ENCODE peak calls at places on chromosomes 3 and 15, in ten cellular contexts. D is HCT116, A is vagina, O is transverse colon, L is sigmoid colon, C is breast epithelium, K is stomach, W is esophagus muscularis mucosa, G is H1, Y is GM23338. T is an unnamed sample.

GRCh38 chr15:85837011-85837433 is 42.3 kb upstream of the KLHL25 start:
- DNase-seq in Y (no peak), L (no peak), C (no peak), K (peak; percentile 77), O (peak; percentile 67), G (no peak), A (no peak), W (no peak), D (no peak), T (peak; percentile 25)

GRCh38 chr3:194312743-194313281 is 38.3 kb downstream of the CPN2 start:
- DNase-seq in G (no peak), L (peak; percentile 98), C (no peak), O (peak; percentile 59), A (no peak), K (no peak), D (no peak), Y (peak; percentile 42), W (peak; percentile 95), T (peak; percentile 46)

GRCh38 chr3:148158210-148158609 is 539.5 kb upstream of the AGTR1 start:
- DNase-seq in C (no peak), K (no peak), G (no peak), Y (no peak), L (no peak), O (no peak), D (no peak), A (no peak), W (no peak), T (no peak)

GRCh38 chr15:90818251-90819210 is 49.9 kb upstream of the FURIN start:
- DNase-seq in K (peak; percentile 27), L (peak; percentile 74), A (no peak), G (no peak), O (no peak), C (no peak), W (no peak), Y (peak; percentile 65), D (no peak), T (peak; percentile 61)

GRCh38 chr3:126451511-126451910 is 24.2 kb downstream of the ZXDC start:
- DNase-seq in K (peak; percentile 17), W (no peak), C (no peak), L (peak; percentile 36), O (no peak), G (no peak), Y (no peak), D (no peak), A (peak; percentile 49), T (no peak)

GRCh38 chr3:72100626-72101187 is 315.8 kb upstream of the PROK2 start:
- DNase-seq in O (peak; percentile 85), G (no peak), K (peak; percentile 75), Y (peak; percentile 91), D (no peak), A (no peak), W (peak; percentile 94), L (peak; percentile 89), C (no peak), T (peak; percentile 89)

GRCh38 chr15:88650556-88650955 is 11.7 kb downstream of the ISG20 start:
- DNase-seq in O (no peak), L (peak; percentile 30), W (peak; percentile 88), Y (no peak), C (no peak), G (no peak), K (no peak), D (no peak), A (peak; percentile 58), T (no peak)

GRCh38 chr3:57095361-57095760 is 34.9 kb downstream of the SPATA12 start:
- DNase-seq in D (no peak), A (no peak), Y (no peak), K (no peak), C (no peak), W (no peak), G (no peak), L (no peak), O (no peak), T (no peak)

GRCh38 chr3:134381048-134381447 is 6.8 kb upstream of the AMOTL2 start:
- DNase-seq in Y (no peak), D (no peak), G (no peak), L (no peak), W (no peak), K (no peak), O (no peak), A (no peak), C (no peak), T (no peak)

GRCh38 chr3:169091196-169091595 is 572.3 kb downstream of the MECOM start:
- DNase-seq in W (no peak), O (no peak), A (no peak), Y (no peak), L (no peak), D (no peak), C (no peak), G (no peak), K (no peak), T (no peak)

GRCh38 chr3:183328823-183329222 is 75.8 kb downstream of the B3GNT5 start:
- DNase-seq in Y (no peak), A (no peak), L (no peak), K (no peak), D (no peak), G (no peak), C (no peak), O (no peak), W (no peak), T (no peak)

GRCh38 chr15:29103825-29104565 is 165.6 kb downstream of the NSMCE3 start:
- DNase-seq in D (peak; percentile 33), O (peak; percentile 58), C (no peak), K (peak; percentile 44), L (peak; percentile 78), W (no peak), A (no peak), G (peak; percentile 66), Y (peak; percentile 93), T (peak; percentile 93)

GRCh38 chr3:50539887-50540286 is 27.7 kb downstream of the C3orf18 start:
- DNase-seq in K (no peak), O (no peak), Y (no peak), W (no peak), C (no peak), G (no peak), D (no peak), L (no peak), A (no peak), T (peak; percentile 48)

GRCh38 chr3:50545781-50546180 is 21.8 kb downstream of the C3orf18 start:
- DNase-seq in D (no peak), C (no peak), W (no peak), G (no peak), Y (peak; percentile 52), K (no peak), O (no peak), L (no peak), A (no peak), T (no peak)

GRCh38 chr3:50539356-50539838 is 28.1 kb downstream of the C3orf18 start:
- DNase-seq in Y (peak; percentile 48), W (no peak), G (no peak), O (no peak), C (no peak), D (no peak), L (no peak), K (no peak), A (no peak), T (no peak)

GRCh38 chr3:50537421-50538129 is 30.0 kb downstream of the C3orf18 start:
- DNase-seq in Y (no peak), D (no peak), G (no peak), A (no peak), L (no peak), W (no peak), O (no peak), K (no peak), C (no peak), T (no peak)

GRCh38 chr3:50542177-50543034 is 25.1 kb downstream of the C3orf18 start:
- DNase-seq in W (no peak), C (peak; percentile 78), L (peak; percentile 80), O (peak; percentile 75), Y (peak; percentile 88), G (peak; percentile 50), D (peak; percentile 41), K (peak; percentile 84), A (no peak), T (no peak)
- TF ChIP-seq POLR2AphosphoS5 in W (no peak), C (no peak), L (no peak), O (no peak), Y (no peak), G (no peak), D (no peak), K (no peak), A (no peak), T (no peak)

GRCh38 chr15:37101634-37102314 is 1.4 kb upstream of the MEIS2 start:
- DNase-seq in G (no peak), K (peak; percentile 74), C (no peak), O (peak; percentile 57), W (no peak), D (peak; percentile 21), A (no peak), L (peak; percentile 93), Y (peak; percentile 86), T (peak; percentile 92)
- H3K27me3 ChIP-seq in G (peaks cover 51% of the 10 kb centered on the region), K (peaks cover 7% of the 10 kb centered on the region), C (peaks cover 7% of the 10 kb centered on the region), O (peaks cover 93% of the 10 kb centered on the region), W (no peaks in the 10 kb centered on the region), D (no peaks in the 10 kb centered on the region), A (no peaks in the 10 kb centered on the region), L (no peaks in the 10 kb centered on the region), Y (peaks cover 85% of the 10 kb centered on the region), T (no peaks in the 10 kb centered on the region)

DNA sequence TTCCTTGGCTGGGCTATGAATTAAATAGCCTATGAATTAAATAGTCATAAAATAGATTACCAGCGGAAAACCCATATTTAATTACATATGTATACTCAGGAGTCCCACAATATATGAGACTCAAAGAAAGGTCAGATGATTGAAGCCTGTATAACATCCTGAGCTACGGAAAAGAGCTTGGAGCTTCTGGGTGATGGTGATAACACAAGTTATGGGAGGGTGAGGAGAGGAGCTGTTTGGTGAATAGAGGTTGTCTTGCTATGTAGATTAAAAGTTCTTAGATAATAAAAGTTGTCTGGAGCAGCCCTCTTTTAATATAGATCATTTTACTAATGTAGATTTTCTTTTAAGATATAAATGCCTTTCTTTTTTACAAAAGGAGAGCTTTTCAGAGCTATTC is 1.8 kb downstream of the PML start:
- DNase-seq in O (no peak), Y (no peak), W (no peak), C (no peak), K (no peak), G (no peak), A (no peak), D (no peak), L (no peak), T (no peak)
- H3K4me3 ChIP-seq in O (no peak overlapping the region), Y (no peak overlapping the region), W (peak overlapping the region; percentile 88), C (peak overlapping the region; percentile 93), K (peak overlapping the region; percentile 87), G (no peak overlapping the region), A (peak overlapping the region; percentile 86), D (no peak overlapping the region), L (peak overlapping the region; percentile 85), T (peak overlapping the region; percentile 77)

GRCh38 chr3:22542311-22542710 is 660.8 kb upstream of the UBE2E2 start:
- DNase-seq in O (no peak), W (no peak), Y (no peak), K (no peak), D (no peak), C (no peak), A (no peak), L (no peak), G (no peak), T (no peak)

GRCh38 chr3:22537560-22537959 is 665.6 kb upstream of the UBE2E2 start:
- DNase-seq in G (no peak), K (no peak), C (no peak), O (no peak), W (no peak), L (no peak), A (no peak), D (no peak), Y (no peak), T (no peak)

DNA sequence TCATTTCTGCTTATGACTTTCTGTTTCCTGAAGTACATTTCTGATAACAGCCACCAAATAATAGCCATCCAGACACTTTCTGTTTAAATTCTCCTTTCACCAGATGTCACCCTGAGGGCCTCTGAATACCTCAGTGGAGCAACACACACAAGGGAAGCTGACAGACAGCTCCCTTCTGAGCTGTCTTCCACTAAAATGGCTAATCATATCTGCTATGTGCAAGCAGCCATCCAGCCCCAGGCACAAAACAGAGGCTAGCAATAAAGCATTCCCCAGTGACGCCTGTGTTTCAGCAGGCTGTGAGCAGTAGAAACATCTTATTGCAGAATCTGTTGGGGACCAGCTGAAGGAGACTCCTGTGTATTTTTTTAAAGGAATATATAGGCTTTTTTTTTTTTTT is 666.5 kb upstream of the UBE2E2 start:
- DNase-seq in K (no peak), W (no peak), O (no peak), D (no peak), A (no peak), C (no peak), Y (no peak), G (no peak), L (no peak), T (no peak)
- TF ChIP-seq POLR2AphosphoS5 in K (no peak), W (no peak), O (no peak), D (no peak), A (no peak), C (no peak), Y (no peak), G (no peak), L (no peak), T (no peak)